ENCODE peak calls at places on chromosomes 4 and X, in six cellular contexts. H, T, S, W, Y and P are unnamed samples.

GRCh38 chr4:79831119-79831528 is 241.9 kb downstream of the ANTXR2 start:
- DNase-seq in H (no peak), T (no peak), S (no peak), W (no peak), Y (no peak), P (no peak)

GRCh38 chrX:10900585-10901289 is 210.4 kb upstream of the HCCS start:
- DNase-seq in H (no peak), T (no peak), S (peak), W (no peak), Y (no peak), P (peak)

GRCh38 chrX:50183891-50184290 is 16.9 kb downstream of the AKAP4 start:
- DNase-seq in H (no peak), T (no peak), S (no peak), W (no peak), Y (no peak), P (no peak)

GRCh38 chrX:30971761-30972603 is 82.9 kb upstream of the TAB3 start:
- DNase-seq in H (peak), T (peak), S (peak), W (peak), Y (peak), P (peak)

GRCh38 chrX:9912341-9912740 is 54.8 kb upstream of the CLDN34 start:
- DNase-seq in H (no peak), T (no peak), S (peak), W (no peak), Y (no peak), P (no peak)

GRCh38 chr4:140800686-140801085 is 44.5 kb upstream of the TBC1D9 start:
- DNase-seq in H (no peak), T (no peak), S (no peak), W (no peak), Y (no peak), P (no peak)

GRCh38 chr4:24802648-24803047 is 7.3 kb downstream of the SOD3 start:
- DNase-seq in H (no peak), T (no peak), S (no peak), W (peak), Y (no peak), P (no peak)

GRCh38 chr4:174461438-174462106 is 60.7 kb downstream of the HPGD start:
- DNase-seq in H (no peak), T (no peak), S (no peak), W (no peak), Y (no peak), P (peak)

GRCh38 chr4:55543858-55544257 is 2.9 kb downstream of the CLOCK start:
- DNase-seq in H (no peak), T (no peak), S (no peak), W (no peak), Y (peak), P (no peak)

GRCh38 chr4:183507928-183508327 is 3.1 kb downstream of the ING2 start:
- DNase-seq in H (no peak), T (no peak), S (no peak), W (no peak), Y (peak), P (no peak)

GRCh38 chrX:136210243-136210642 is 41.0 kb downstream of the MAP7D3 start:
- DNase-seq in H (no peak), T (no peak), S (no peak), W (no peak), Y (no peak), P (no peak)

GRCh38 chr4:38983756-38984647 is 48.2 kb downstream of the TMEM156 start:
- DNase-seq in H (no peak), T (no peak), S (peak), W (no peak), Y (no peak), P (peak)

GRCh38 chr4:180060159-180060889 is 2182.9 kb upstream of the TENM3 start:
- DNase-seq in H (no peak), T (no peak), S (peak), W (peak), Y (no peak), P (peak)

GRCh38 chr4:139584784-139585183 is 28.8 kb upstream of the SETD7 start:
- DNase-seq in H (no peak), T (no peak), S (no peak), W (no peak), Y (no peak), P (no peak)

GRCh38 chrX:15598031-15598430 is 2.7 kb downstream of the ACE2 start:
- DNase-seq in H (no peak), T (no peak), S (peak), W (no peak), Y (no peak), P (no peak)

GRCh38 chr4:28146191-28146590 is 1285.5 kb downstream of the STIM2 start:
- DNase-seq in H (no peak), T (no peak), S (no peak), W (no peak), Y (no peak), P (no peak)

GRCh38 chr4:2352171-2352570 is 66.3 kb downstream of the ZFYVE28 start:
- DNase-seq in H (no peak), T (no peak), S (no peak), W (no peak), Y (no peak), P (no peak)

GRCh38 chr4:153246446-153247115 is 42.3 kb downstream of the TRIM2 start:
- DNase-seq in H (no peak), T (no peak), S (no peak), W (no peak), Y (no peak), P (no peak)

GRCh38 chrX:150813922-150814321 is 84.5 kb downstream of the CD99L2 start:
- DNase-seq in H (no peak), T (no peak), S (no peak), W (no peak), Y (no peak), P (peak)

GRCh38 chr4:23789765-23790164 is 100.1 kb downstream of the PPARGC1A start:
- DNase-seq in H (peak), T (no peak), S (peak), W (no peak), Y (no peak), P (peak)

GRCh38 chr4:7854697-7855370 is 84.8 kb downstream of the AFAP1 start:
- DNase-seq in H (no peak), T (peak), S (peak), W (no peak), Y (no peak), P (no peak)

GRCh38 chr4:5636766-5637670 is 71.3 kb downstream of the EVC2 start:
- DNase-seq in H (no peak), T (no peak), S (no peak), W (no peak), Y (no peak), P (peak)

GRCh38 chrX:151713859-151714258 is 2.0 kb upstream of the FATE1 start:
- DNase-seq in H (no peak), T (no peak), S (no peak), W (peak), Y (peak), P (peak)

GRCh38 chr4:140861359-140862181 is 105.4 kb upstream of the TBC1D9 start:
- DNase-seq in H (peak), T (peak), S (peak), W (peak), Y (peak), P (peak)

GRCh38 chr4:146442801-146443200 is 78.9 kb downstream of the SLC10A7 start:
- DNase-seq in H (no peak), T (no peak), S (peak), W (no peak), Y (no peak), P (peak)

GRCh38 chr4:94802091-94802490 is 44.3 kb downstream of the BMPR1B start:
- DNase-seq in H (no peak), T (no peak), S (no peak), W (no peak), Y (no peak), P (no peak)

GRCh38 chr4:148214529-148215166 is 227.6 kb downstream of the NR3C2 start:
- DNase-seq in H (peak), T (no peak), S (no peak), W (no peak), Y (no peak), P (no peak)

GRCh38 chr4:766152-766515 is 59.8 kb downstream of the CPLX1 start:
- DNase-seq in H (peak), T (no peak), S (peak), W (no peak), Y (no peak), P (peak)

GRCh38 chr4:125316391-125316780 is 1.6 kb downstream of the FAT4 start:
- DNase-seq in H (peak), T (no peak), S (no peak), W (no peak), Y (no peak), P (peak)

GRCh38 chr4:141614878-141615586 is 21.4 kb upstream of the IL15 start:
- DNase-seq in H (no peak), T (no peak), S (no peak), W (peak), Y (no peak), P (no peak)

GRCh38 chr4:139018501-139018900 is 2.9 kb downstream of the NOCT start:
- DNase-seq in H (no peak), T (no peak), S (no peak), W (no peak), Y (no peak), P (no peak)

DNA sequence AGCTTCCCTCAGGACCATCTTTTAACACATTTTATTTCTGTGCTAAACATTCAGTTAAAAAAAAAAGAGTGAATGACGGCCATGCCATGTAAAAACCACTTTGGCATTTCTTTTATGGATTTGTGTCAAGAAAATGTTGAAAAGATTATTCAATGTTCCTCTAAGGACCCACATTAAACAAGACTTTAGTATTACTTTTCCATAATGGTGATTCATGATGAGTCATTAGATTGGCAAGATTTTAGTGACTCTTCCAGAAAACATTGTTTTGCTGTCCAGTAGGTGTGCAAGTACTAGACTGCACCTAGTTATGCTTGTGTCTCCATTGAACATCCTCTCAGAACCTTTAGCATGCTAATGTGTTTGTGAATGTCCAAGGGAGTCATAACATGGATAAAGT is 748.6 kb downstream of the STPG2 start:
- DNase-seq in H (no peak), T (no peak), S (peak), W (no peak), Y (no peak), P (peak)
- TF ChIP-seq CTCF in H (no peak), T (no peak), S (no peak), W (no peak), Y (no peak), P (no peak)

DNA sequence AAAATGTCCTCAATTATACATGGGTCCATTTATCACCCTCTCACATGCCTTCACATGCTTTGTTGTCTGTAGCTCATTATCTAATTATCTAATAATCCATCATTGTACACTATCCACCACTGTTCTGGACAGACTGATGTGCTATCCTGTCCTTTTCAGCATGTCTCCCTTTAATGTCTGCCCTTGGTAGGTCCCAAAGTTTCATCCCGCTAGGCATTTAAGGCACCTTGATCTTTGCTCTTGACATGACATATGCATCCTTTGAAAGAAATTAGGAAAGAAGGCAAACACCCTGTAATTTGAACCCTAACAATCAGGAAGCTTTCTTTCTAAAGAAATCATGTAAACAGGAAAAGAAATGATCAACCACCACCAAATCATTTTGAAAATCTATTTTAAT is 5.7 kb downstream of the CHST7 start:
- DNase-seq in H (no peak), T (no peak), S (no peak), W (no peak), Y (no peak), P (no peak)
- H3K4me3 ChIP-seq in H (no peak), T (no peak), S (no peak), W (no peak), Y (no peak), P (no peak)

GRCh38 chr4:76626686-76627465 is 191.8 kb downstream of the SHROOM3 start:
- DNase-seq in H (no peak), T (no peak), S (no peak), W (no peak), Y (no peak), P (peak)
- TF ChIP-seq CTCF in H (no peak), T (no peak), S (peak), W (peak), Y (peak), P (peak)

GRCh38 chr4:87122252-87122651 is 98.2 kb downstream of the KLHL8 start:
- DNase-seq in H (no peak), T (no peak), S (no peak), W (no peak), Y (no peak), P (peak)
- H3K4me3 ChIP-seq in H (no peak), T (no peak), S (no peak), W (no peak), Y (no peak), P (no peak)

DNA sequence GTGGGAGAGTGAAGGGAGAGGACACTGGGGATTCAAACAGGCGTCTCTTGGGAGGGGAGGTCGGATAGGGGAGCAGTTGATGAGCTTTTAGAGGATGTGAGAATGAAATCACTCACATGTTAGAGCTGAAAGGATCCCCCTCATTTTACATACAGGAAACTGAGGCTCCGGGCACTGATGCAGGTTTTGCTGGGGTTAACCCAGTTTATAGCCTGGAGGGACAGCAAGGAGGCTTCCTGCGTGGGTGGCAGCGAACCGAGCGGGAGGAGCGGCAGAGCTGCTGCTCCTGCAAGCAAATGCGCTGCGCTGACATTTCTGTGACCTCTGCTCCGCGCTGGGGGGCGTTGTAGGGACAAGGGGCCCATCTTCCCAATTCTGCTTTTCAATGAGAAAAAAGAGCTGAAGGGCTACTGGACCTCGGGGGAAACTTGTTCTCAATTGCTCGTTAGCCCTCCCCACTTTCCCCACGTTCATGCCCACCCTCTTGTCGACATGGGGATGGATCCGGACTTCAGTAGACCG is 1.1 kb upstream of the NEUROG2 start:
- DNase-seq in H (peak), T (no peak), S (no peak), W (no peak), Y (no peak), P (no peak)
- TF ChIP-seq CTCF in H (no peak), T (no peak), S (no peak), W (peak), Y (peak), P (no peak)

DNA sequence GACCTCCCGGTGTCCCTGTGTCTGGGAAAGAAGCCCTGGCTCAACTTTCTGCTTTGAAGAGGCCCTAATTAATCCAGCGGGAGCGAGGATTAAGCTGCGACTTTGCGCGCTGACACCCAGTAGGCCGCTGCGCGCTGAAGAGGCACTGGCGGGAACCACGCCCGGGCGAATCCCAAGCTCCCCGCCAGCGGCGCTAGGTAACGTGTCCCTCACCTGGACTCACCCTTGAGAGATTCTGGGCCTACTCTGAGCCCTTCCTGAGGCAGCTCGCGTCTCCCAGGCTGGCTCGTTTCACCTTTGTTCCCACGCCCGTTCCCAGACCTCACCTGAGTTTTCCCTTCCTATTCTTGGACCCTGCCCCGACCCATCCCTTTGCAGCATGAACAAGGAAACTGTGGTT is 616 bp upstream of the KLHL34 start:
- DNase-seq in H (no peak), T (no peak), S (no peak), W (no peak), Y (no peak), P (no peak)
- H3K4me3 ChIP-seq in H (no peak), T (peak), S (no peak), W (no peak), Y (no peak), P (no peak)